ENCODE peak calls at places on chromosomes 11 and 22, in nine cellular contexts. K is GM03348; G is AG04449; B is Calu3; V is NCI-H2081; O is stromal cell of bone marrow; F is GM12865; E is activated CD4-positive, alpha-beta T cell treated with anti-CD3 and anti-CD28 coated beads, Interleukin-2, amount 50 U/mL, for 1 hour; X is NCI-H774. M is an unnamed sample.

GRCh38 chr11:72814831-72815618 is 814 bp downstream of the ATG16L2 start:
- DNase-seq in K (peak; percentile 65), G (no peak), B (peak; percentile 59), V (peak; percentile 13), O (no peak), F (peak; percentile 84), E (no peak), X (peak; percentile 50), M (peak; percentile 68)

GRCh38 chr11:121757480-121758125 is 304.8 kb upstream of the SORL1-AS1 start:
- DNase-seq in K (no peak), G (no peak), B (no peak), V (no peak), O (no peak), F (no peak), E (no peak), X (no peak), M (no peak)

GRCh38 chr11:131275580-131275979 is 94.8 kb upstream of the NTM start:
- DNase-seq in K (no peak), G (no peak), B (no peak), V (no peak), O (no peak), F (no peak), E (no peak), X (no peak), M (no peak)

GRCh38 chr11:44805596-44805995 is 78.8 kb downstream of the TSPAN18 start:
- DNase-seq in K (peak; percentile 35), G (no peak), B (no peak), V (no peak), O (no peak), F (no peak), E (no peak), X (no peak), M (no peak)

GRCh38 chr11:44572884-44573283 is 7.4 kb downstream of the CD82 start:
- DNase-seq in K (no peak), G (no peak), B (no peak), V (no peak), O (no peak), F (no peak), E (no peak), X (no peak), M (no peak)

GRCh38 chr11:73260127-73260457 is 12.0 kb upstream of the P2RY6 start:
- DNase-seq in K (no peak), G (no peak), B (no peak), V (no peak), O (no peak), F (no peak), E (no peak), X (no peak), M (no peak)

GRCh38 chr11:38927993-38928392 is 2330.0 kb upstream of the RAG2 start:
- DNase-seq in K (no peak), G (no peak), B (no peak), V (no peak), O (no peak), F (no peak), E (no peak), X (no peak), M (no peak)

GRCh38 chr22:37503850-37504249 is 15.4 kb downstream of the CARD10 start:
- DNase-seq in K (no peak), G (no peak), B (no peak), V (no peak), O (no peak), F (no peak), E (no peak), X (no peak), M (no peak)

GRCh38 chr11:115963170-115963569 is 459.0 kb upstream of the CADM1 start:
- DNase-seq in K (no peak), G (no peak), B (no peak), V (peak; percentile 47), O (no peak), F (no peak), E (no peak), X (no peak), M (no peak)

GRCh38 chr22:28112548-28113043 is 193.5 kb upstream of the PITPNB start:
- DNase-seq in K (peak; percentile 46), G (no peak), B (peak; percentile 32), V (no peak), O (no peak), F (peak; percentile 42), E (no peak), X (no peak), M (peak; percentile 2)

GRCh38 chr22:25661067-25661466 is 80.9 kb upstream of the MYO18B start:
- DNase-seq in K (no peak), G (no peak), B (no peak), V (no peak), O (peak; percentile 42), F (no peak), E (no peak), X (no peak), M (no peak)

GRCh38 chr11:129292768-129293167 is 82.9 kb upstream of the BARX2 start:
- DNase-seq in K (no peak), G (no peak), B (no peak), V (no peak), O (no peak), F (no peak), E (no peak), X (no peak), M (no peak)

GRCh38 chr11:75465701-75466531 is 32.9 kb upstream of the KLHL35 start:
- DNase-seq in K (peak; percentile 82), G (peak; percentile 21), B (no peak), V (no peak), O (no peak), F (no peak), E (no peak), X (no peak), M (no peak)

GRCh38 chr11:19605500-19606371 is 106.9 kb upstream of the NAV2 start:
- DNase-seq in K (peak; percentile 81), G (peak; percentile 70), B (no peak), V (no peak), O (peak; percentile 94), F (no peak), E (no peak), X (no peak), M (no peak)

GRCh38 chr11:102120006-102120405 is 9.8 kb downstream of the YAP1 start:
- DNase-seq in K (no peak), G (no peak), B (no peak), V (no peak), O (no peak), F (no peak), E (no peak), X (no peak), M (no peak)

GRCh38 chr11:45030778-45031177 is 80.1 kb upstream of the TP53I11 start:
- DNase-seq in K (no peak), G (no peak), B (no peak), V (no peak), O (no peak), F (no peak), E (no peak), X (no peak), M (no peak)

GRCh38 chr11:3836903-3837302 is 3.9 kb downstream of the RHOG start:
- DNase-seq in K (no peak), G (no peak), B (no peak), V (no peak), O (no peak), F (peak; percentile 74), E (peak; percentile 45), X (no peak), M (no peak)

GRCh38 chr11:64206457-64207246 is at the start of gene FERMT3:
- DNase-seq in K (no peak), G (no peak), B (no peak), V (no peak), O (no peak), F (peak; percentile 84), E (peak; percentile 59), X (no peak), M (no peak)

GRCh38 chr11:30741039-30741550 is 154.9 kb upstream of the MPPED2 start:
- DNase-seq in K (no peak), G (peak; percentile 31), B (no peak), V (no peak), O (peak; percentile 80), F (no peak), E (no peak), X (no peak), M (no peak)

GRCh38 chr22:16781074-16781763 is 44.0 kb downstream of the XKR3 start:
- DNase-seq in K (no peak), G (no peak), B (no peak), V (no peak), O (no peak), F (no peak), E (no peak), X (no peak), M (no peak)

GRCh38 chr11:8221025-8221723 is 42.5 kb downstream of the LMO1 start:
- DNase-seq in K (no peak), G (no peak), B (no peak), V (no peak), O (no peak), F (no peak), E (no peak), X (no peak), M (no peak)

GRCh38 chr11:2892215-2893020 is 6.8 kb upstream of the CDKN1C start:
- DNase-seq in K (peak; percentile 82), G (no peak), B (peak; percentile 73), V (peak; percentile 35), O (no peak), F (peak; percentile 45), E (peak; percentile 56), X (peak; percentile 34), M (peak; percentile 81)

GRCh38 chr22:32801436-32802290 is at the start of gene TIMP3:
- DNase-seq in K (peak; percentile 98), G (no peak), B (peak; percentile 75), V (no peak), O (peak; percentile 82), F (no peak), E (no peak), X (no peak), M (no peak)

GRCh38 chr11:93073026-93073425 is 103.6 kb downstream of the MTNR1B start:
- DNase-seq in K (no peak), G (no peak), B (no peak), V (no peak), O (no peak), F (no peak), E (no peak), X (no peak), M (no peak)

GRCh38 chr22:40025856-40026255 is 31.1 kb downstream of the FAM83F start:
- DNase-seq in K (no peak), G (no peak), B (no peak), V (no peak), O (no peak), F (no peak), E (no peak), X (no peak), M (no peak)

GRCh38 chr11:43736502-43737193 is 56.1 kb downstream of the HSD17B12 start:
- DNase-seq in K (peak; percentile 48), G (peak; percentile 40), B (peak; percentile 8), V (no peak), O (peak; percentile 77), F (no peak), E (no peak), X (no peak), M (no peak)

GRCh38 chr11:8359521-8359920 is 95.8 kb upstream of the LMO1 start:
- DNase-seq in K (no peak), G (no peak), B (no peak), V (no peak), O (no peak), F (no peak), E (no peak), X (no peak), M (no peak)

GRCh38 chr11:118281284-118281683 is 17.2 kb upstream of the MPZL2 start:
- DNase-seq in K (no peak), G (no peak), B (peak; percentile 39), V (no peak), O (no peak), F (peak; percentile 73), E (no peak), X (no peak), M (no peak)

GRCh38 chr22:38924197-38924952 is 33.0 kb upstream of the APOBEC3A start:
- DNase-seq in K (peak; percentile 72), G (peak; percentile 59), B (peak; percentile 85), V (peak; percentile 84), O (peak; percentile 86), F (no peak), E (no peak), X (peak; percentile 88), M (peak; percentile 96)

GRCh38 chr22:25223269-25223850 is 3.9 kb downstream of the CRYBB2 start:
- DNase-seq in K (no peak), G (no peak), B (no peak), V (no peak), O (no peak), F (no peak), E (no peak), X (no peak), M (peak; percentile 4)

M was measured in COR-L47.